ENCODE peak calls at places on chromosomes 7 and 10, in five cellular contexts. D, R, G, K and I are unnamed samples.

GRCh38 chr10:101579516-101579870 is 8.6 kb downstream of the POLL start:
- DNase-seq in G (no peak), K (no peak), R (no peak), D (no peak), I (no peak)

GRCh38 chr10:63922714-63923317 is 401.6 kb downstream of the REEP3 start:
- DNase-seq in G (no peak), R (no peak), K (no peak), D (no peak), I (no peak)

GRCh38 chr7:134502463-134502862 is 24.9 kb upstream of the AKR1B10 start:
- DNase-seq in G (peak), D (no peak), K (no peak), R (no peak), I (peak)

GRCh38 chr7:37031571-37032257 is 307.4 kb upstream of the AOAH start:
- DNase-seq in G (peak), K (peak), D (peak), R (peak), I (peak)

GRCh38 chr7:74521855-74522254 is 68.1 kb downstream of the GTF2IRD1 start:
- DNase-seq in K (no peak), G (no peak), D (no peak), R (no peak), I (no peak)

GRCh38 chr7:144028547-144028946 is 20.2 kb upstream of the OR2A5 start:
- DNase-seq in K (no peak), D (no peak), G (no peak), R (no peak), I (no peak)

GRCh38 chr10:29329420-29329819 is 40.5 kb downstream of the LYZL1 start:
- DNase-seq in K (no peak), R (no peak), G (peak), D (no peak), I (peak)

GRCh38 chr10:310371-310770 is 175.1 kb downstream of the ZMYND11 start:
- DNase-seq in D (no peak), R (no peak), K (no peak), G (no peak), I (no peak)

GRCh38 chr7:41979834-41980307 is 257.1 kb downstream of the GLI3 start:
- DNase-seq in K (no peak), D (no peak), R (peak), G (peak), I (no peak)

GRCh38 chr7:69937097-69937496 is 338.8 kb downstream of the AUTS2 start:
- DNase-seq in D (no peak), R (no peak), G (no peak), K (no peak), I (no peak)

GRCh38 chr7:101299511-101300464 is 21.8 kb downstream of the IFT22 start:
- DNase-seq in G (peak), D (no peak), R (peak), K (no peak), I (no peak)

GRCh38 chr10:99682752-99683151 is 23.4 kb downstream of the ENTPD7 start:
- DNase-seq in G (no peak), D (no peak), R (no peak), K (no peak), I (no peak)

GRCh38 chr7:80699030-80699638 is 60.7 kb downstream of the CD36 start:
- DNase-seq in R (no peak), K (no peak), G (peak), D (peak), I (no peak)

GRCh38 chr7:100865971-100866720 is 1.0 kb upstream of the TRIP6 start:
- DNase-seq in R (no peak), D (no peak), K (no peak), G (no peak), I (no peak)

GRCh38 chr10:71806706-71807556 is 33.6 kb upstream of the VSIR start:
- DNase-seq in K (no peak), D (no peak), G (no peak), R (no peak), I (no peak)
- H2BK12ac ChIP-seq in K (no peak), D (peak), G (no peak), R (no peak), I (no peak)

GRCh38 chr7:50869108-50869716 is 86.5 kb upstream of the GRB10 start:
- DNase-seq in R (no peak), K (no peak), G (peak), D (no peak), I (peak)
- H2BK12ac ChIP-seq in R (no peak), K (no peak), G (no peak), D (no peak), I (no peak)

GRCh38 chr7:132328760-132329159 is 247.5 kb downstream of the PLXNA4 start:
- DNase-seq in D (no peak), R (no peak), K (no peak), G (no peak), I (no peak)
- H2BK12ac ChIP-seq in D (no peak), R (no peak), K (no peak), G (no peak), I (no peak)

GRCh38 chr10:118483496-118483895 is 112.0 kb downstream of the PRLHR start:
- DNase-seq in R (no peak), D (no peak), K (no peak), G (no peak), I (no peak)
- H2BK12ac ChIP-seq in R (no peak), D (no peak), K (no peak), G (no peak), I (no peak)

GRCh38 chr10:5196613-5197234 is at the start of gene AKR1C4:
- DNase-seq in R (no peak), K (no peak), G (no peak), D (no peak), I (no peak)

GRCh38 chr10:5199398-5199797 is 2.8 kb downstream of the AKR1C4 start:
- DNase-seq in R (peak), D (no peak), G (no peak), K (no peak), I (no peak)

GRCh38 chr10:5195727-5196374 is 786 bp upstream of the AKR1C4 start:
- DNase-seq in G (no peak), D (no peak), K (no peak), R (no peak), I (no peak)

GRCh38 chr10:5194431-5194830 is 2.2 kb upstream of the AKR1C4 start:
- DNase-seq in K (no peak), R (no peak), G (no peak), D (no peak), I (no peak)

DNA sequence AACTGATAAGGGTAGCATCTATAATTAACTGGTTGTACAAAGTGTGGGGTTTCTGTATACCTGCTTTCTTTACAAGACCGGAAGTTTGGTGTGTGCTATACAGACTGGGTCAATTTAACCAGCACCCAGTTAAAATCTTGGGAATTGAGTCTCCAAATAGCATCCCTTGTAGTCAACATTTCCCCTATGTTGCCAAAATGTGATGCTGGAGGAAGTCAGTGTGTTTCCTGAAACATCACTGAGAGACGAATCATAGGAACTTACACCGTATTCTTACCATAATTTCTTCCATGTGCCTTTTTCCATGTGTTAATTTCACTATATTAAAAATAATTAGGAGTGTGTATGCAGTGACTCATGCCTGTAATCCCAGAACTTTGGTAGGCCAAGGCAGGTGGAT is 1.7 kb downstream of the AKR1C4 start:
- DNase-seq in R (no peak), K (no peak), G (no peak), D (no peak), I (no peak)
- H2BK12ac ChIP-seq in R (no peak), K (no peak), G (no peak), D (no peak), I (no peak)

DNA sequence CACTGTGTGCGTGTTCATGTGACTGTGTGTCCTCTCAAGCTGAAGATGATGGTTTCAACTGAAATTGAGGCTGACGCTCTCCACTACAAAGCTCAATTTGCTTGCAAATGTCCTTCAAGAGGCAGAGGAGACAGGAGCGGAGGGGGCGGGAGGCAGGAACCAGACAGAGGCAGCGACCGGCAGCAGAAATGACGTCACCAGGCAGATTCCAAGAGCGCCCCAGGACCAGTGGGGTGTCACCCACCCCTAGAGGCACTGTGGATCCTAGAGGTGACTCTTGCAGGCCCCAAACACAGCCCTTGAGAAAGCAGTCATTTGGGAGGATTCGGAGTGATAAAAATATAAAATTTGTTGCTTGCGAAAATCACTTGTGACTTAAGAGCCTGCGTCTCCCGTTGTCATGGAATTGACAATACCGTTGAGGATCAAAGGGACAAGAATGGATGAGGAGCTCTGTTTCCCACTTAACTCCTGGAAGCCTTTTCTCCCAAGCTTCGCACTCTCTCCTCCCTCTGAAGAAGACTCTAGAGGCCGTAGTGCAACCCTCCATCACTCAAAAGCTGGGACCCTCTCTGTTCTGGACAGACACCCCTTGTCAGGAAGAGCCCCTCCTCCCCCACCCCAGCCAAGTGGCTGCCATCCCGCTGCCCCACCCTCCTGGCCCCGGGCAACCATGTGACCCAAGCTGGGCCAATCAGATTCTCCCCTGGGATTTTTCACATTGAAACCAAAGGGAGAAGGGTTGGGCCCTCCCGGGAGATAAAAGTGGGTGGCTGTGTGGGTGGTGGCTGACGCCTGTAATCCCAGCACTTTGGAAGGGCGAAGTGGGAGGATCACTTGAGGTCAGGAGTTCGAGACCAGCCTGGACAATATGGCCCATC is 16.4 kb upstream of the SLC29A4 start:
- DNase-seq in K (no peak), G (peak), D (no peak), R (peak), I (no peak)
- H2BK12ac ChIP-seq in K (peak), G (no peak), D (no peak), R (no peak), I (no peak)

DNA sequence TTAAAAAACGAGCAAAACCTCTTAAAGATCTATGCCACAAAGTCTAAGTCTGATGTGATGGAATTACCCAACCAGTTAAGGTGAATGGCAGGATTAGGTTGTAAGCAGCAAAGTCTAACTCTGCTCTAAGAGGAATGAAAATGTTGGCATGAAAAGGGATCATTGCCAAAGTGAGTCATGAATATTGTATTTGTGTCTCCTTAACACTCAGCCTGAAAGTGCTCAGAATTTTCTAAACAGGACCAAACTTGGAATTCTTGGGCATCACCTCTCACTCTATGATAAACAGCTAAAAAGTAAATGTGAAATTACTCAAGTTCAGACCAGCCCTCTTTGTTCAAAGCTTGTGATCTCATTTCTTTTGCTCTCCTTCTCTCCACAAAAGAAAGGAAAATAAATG is 27.0 kb downstream of the PPP1R3A start:
- DNase-seq in K (no peak), G (no peak), R (no peak), D (no peak), I (no peak)
- H2BK12ac ChIP-seq in K (no peak), G (no peak), R (no peak), D (no peak), I (no peak)

GRCh38 chr10:6738464-6738824 is 158.4 kb upstream of the PRKCQ start:
- DNase-seq in G (no peak), K (no peak), R (no peak), D (no peak), I (no peak)

GRCh38 chr10:6729967-6730366 is 149.9 kb upstream of the PRKCQ start:
- DNase-seq in K (no peak), G (peak), D (no peak), R (no peak), I (no peak)

GRCh38 chr10:6737758-6738463 is 157.8 kb upstream of the PRKCQ start:
- DNase-seq in D (no peak), G (peak), K (no peak), R (no peak), I (peak)

GRCh38 chr10:6737080-6737641 is 157.1 kb upstream of the PRKCQ start:
- DNase-seq in R (peak), D (no peak), K (peak), G (no peak), I (no peak)

GRCh38 chr10:6734286-6734685 is 154.2 kb upstream of the PRKCQ start:
- DNase-seq in K (no peak), R (no peak), G (no peak), D (no peak), I (no peak)
- H2BK12ac ChIP-seq in K (no peak), R (no peak), G (peak), D (no peak), I (no peak)

GRCh38 chr7:91183408-91183807 is 80.8 kb upstream of the FZD1 start:
- DNase-seq in G (no peak), K (no peak), D (no peak), R (no peak), I (no peak)
- H2BK12ac ChIP-seq in G (no peak), K (no peak), D (no peak), R (no peak), I (no peak)